ENCODE peak calls at places on chromosome 3, in eight cellular contexts. One of them, this sample, is unnamed.

GRCh38 chr3:42605550-42606173 is 5.2 kb downstream of the NKTR start:
- DNase-seq in stomach: no peak
- DNase-seq in fibroblast of pulmonary artery: no peak
- DNase-seq in neural crest cell: no peak
- DNase-seq in breast epithelium: no peak
- DNase-seq in epithelial cell of esophagus: no peak
- DNase-seq in CD8-positive, alpha-beta T cell: no peak
- DNase-seq in mucosa of descending colon: no peak
- DNase-seq in this sample: no peak

GRCh38 chr3:111998661-111999641 is at the start of gene TAGLN3:
- DNase-seq in stomach: peak
- DNase-seq in fibroblast of pulmonary artery: no peak
- DNase-seq in mucosa of descending colon: no peak
- DNase-seq in epithelial cell of esophagus: peak
- DNase-seq in breast epithelium: no peak
- DNase-seq in CD8-positive, alpha-beta T cell: no peak
- DNase-seq in neural crest cell: peak
- DNase-seq in this sample: peak

GRCh38 chr3:127587876-127588275 is 2.7 kb downstream of the TPRA1 start:
- DNase-seq in mucosa of descending colon: no peak
- DNase-seq in fibroblast of pulmonary artery: no peak
- DNase-seq in stomach: no peak
- DNase-seq in CD8-positive, alpha-beta T cell: no peak
- DNase-seq in breast epithelium: no peak
- DNase-seq in neural crest cell: no peak
- DNase-seq in epithelial cell of esophagus: no peak
- DNase-seq in this sample: no peak

GRCh38 chr3:182837855-182838454 is 44.7 kb downstream of the ATP11B start:
- DNase-seq in neural crest cell: no peak
- DNase-seq in fibroblast of pulmonary artery: peak
- DNase-seq in mucosa of descending colon: no peak
- DNase-seq in CD8-positive, alpha-beta T cell: no peak
- DNase-seq in epithelial cell of esophagus: peak
- DNase-seq in breast epithelium: no peak
- DNase-seq in stomach: no peak
- DNase-seq in this sample: no peak

GRCh38 chr3:126970921-126971320 is 12.0 kb upstream of the PLXNA1 start:
- DNase-seq in mucosa of descending colon: no peak
- DNase-seq in fibroblast of pulmonary artery: no peak
- DNase-seq in stomach: no peak
- DNase-seq in neural crest cell: no peak
- DNase-seq in breast epithelium: no peak
- DNase-seq in CD8-positive, alpha-beta T cell: no peak
- DNase-seq in epithelial cell of esophagus: no peak
- DNase-seq in this sample: no peak

GRCh38 chr3:38669668-38670067 is 20.2 kb upstream of the SCN5A start:
- DNase-seq in epithelial cell of esophagus: no peak
- DNase-seq in fibroblast of pulmonary artery: no peak
- DNase-seq in neural crest cell: no peak
- DNase-seq in mucosa of descending colon: no peak
- DNase-seq in breast epithelium: no peak
- DNase-seq in CD8-positive, alpha-beta T cell: no peak
- DNase-seq in stomach: no peak
- DNase-seq in this sample: no peak

GRCh38 chr3:57910988-57911387 is 97.2 kb upstream of the FLNB start:
- DNase-seq in breast epithelium: no peak
- DNase-seq in CD8-positive, alpha-beta T cell: peak
- DNase-seq in epithelial cell of esophagus: peak
- DNase-seq in fibroblast of pulmonary artery: peak
- DNase-seq in neural crest cell: no peak
- DNase-seq in mucosa of descending colon: no peak
- DNase-seq in stomach: no peak
- DNase-seq in this sample: peak

GRCh38 chr3:113648524-113648923 is 47.9 kb downstream of the USF3 start:
- DNase-seq in CD8-positive, alpha-beta T cell: no peak
- DNase-seq in epithelial cell of esophagus: no peak
- DNase-seq in stomach: no peak
- DNase-seq in mucosa of descending colon: no peak
- DNase-seq in fibroblast of pulmonary artery: no peak
- DNase-seq in neural crest cell: no peak
- DNase-seq in breast epithelium: no peak
- DNase-seq in this sample: no peak

GRCh38 chr3:171260430-171260829 is 199.8 kb downstream of the TNIK start:
- DNase-seq in CD8-positive, alpha-beta T cell: no peak
- DNase-seq in fibroblast of pulmonary artery: no peak
- DNase-seq in breast epithelium: no peak
- DNase-seq in epithelial cell of esophagus: no peak
- DNase-seq in stomach: no peak
- DNase-seq in mucosa of descending colon: no peak
- DNase-seq in neural crest cell: no peak
- DNase-seq in this sample: no peak

GRCh38 chr3:184176377-184177330 is 2.0 kb downstream of the AP2M1 start:
- DNase-seq in neural crest cell: peak
- DNase-seq in mucosa of descending colon: no peak
- DNase-seq in stomach: peak
- DNase-seq in breast epithelium: no peak
- DNase-seq in epithelial cell of esophagus: peak
- DNase-seq in CD8-positive, alpha-beta T cell: no peak
- DNase-seq in fibroblast of pulmonary artery: peak
- DNase-seq in this sample: peak

GRCh38 chr3:73144276-73144675 is 82.8 kb downstream of the EBLN2 start:
- DNase-seq in epithelial cell of esophagus: no peak
- DNase-seq in mucosa of descending colon: no peak
- DNase-seq in CD8-positive, alpha-beta T cell: no peak
- DNase-seq in neural crest cell: no peak
- DNase-seq in breast epithelium: no peak
- DNase-seq in stomach: no peak
- DNase-seq in fibroblast of pulmonary artery: no peak
- DNase-seq in this sample: no peak

GRCh38 chr3:73228425-73228824 is 167.0 kb downstream of the EBLN2 start:
- DNase-seq in epithelial cell of esophagus: peak
- DNase-seq in CD8-positive, alpha-beta T cell: no peak
- DNase-seq in breast epithelium: no peak
- DNase-seq in neural crest cell: no peak
- DNase-seq in fibroblast of pulmonary artery: no peak
- DNase-seq in stomach: no peak
- DNase-seq in mucosa of descending colon: no peak
- DNase-seq in this sample: no peak

GRCh38 chr3:142962175-142962519 is 1.3 kb downstream of the PAQR9 start:
- DNase-seq in breast epithelium: no peak
- DNase-seq in neural crest cell: no peak
- DNase-seq in CD8-positive, alpha-beta T cell: no peak
- DNase-seq in fibroblast of pulmonary artery: no peak
- DNase-seq in epithelial cell of esophagus: no peak
- DNase-seq in stomach: no peak
- DNase-seq in mucosa of descending colon: no peak
- DNase-seq in this sample: no peak

GRCh38 chr3:142962520-142963265 is 781 bp downstream of the PAQR9 start:
- DNase-seq in breast epithelium: no peak
- DNase-seq in stomach: no peak
- DNase-seq in mucosa of descending colon: no peak
- DNase-seq in fibroblast of pulmonary artery: no peak
- DNase-seq in epithelial cell of esophagus: no peak
- DNase-seq in neural crest cell: no peak
- DNase-seq in CD8-positive, alpha-beta T cell: no peak
- DNase-seq in this sample: no peak

GRCh38 chr3:142961539-142961938 is 1.9 kb downstream of the PAQR9 start:
- DNase-seq in epithelial cell of esophagus: no peak
- DNase-seq in CD8-positive, alpha-beta T cell: no peak
- DNase-seq in mucosa of descending colon: no peak
- DNase-seq in stomach: no peak
- DNase-seq in fibroblast of pulmonary artery: no peak
- DNase-seq in neural crest cell: no peak
- DNase-seq in breast epithelium: no peak
- DNase-seq in this sample: no peak

GRCh38 chr3:142964150-142964498 is 650 bp upstream of the PAQR9 start:
- DNase-seq in CD8-positive, alpha-beta T cell: no peak
- DNase-seq in neural crest cell: peak
- DNase-seq in mucosa of descending colon: no peak
- DNase-seq in stomach: no peak
- DNase-seq in fibroblast of pulmonary artery: no peak
- DNase-seq in epithelial cell of esophagus: no peak
- DNase-seq in breast epithelium: no peak
- DNase-seq in this sample: peak

GRCh38 chr3:142963266-142964149 is at the start of gene PAQR9:
- DNase-seq in fibroblast of pulmonary artery: peak
- DNase-seq in mucosa of descending colon: no peak
- DNase-seq in stomach: no peak
- DNase-seq in neural crest cell: peak
- DNase-seq in CD8-positive, alpha-beta T cell: no peak
- DNase-seq in breast epithelium: no peak
- DNase-seq in epithelial cell of esophagus: peak
- DNase-seq in this sample: peak
- TF ChIP-seq CTCF in fibroblast of pulmonary artery: no peak
- TF ChIP-seq CTCF in mucosa of descending colon: no peak
- TF ChIP-seq CTCF in stomach: no peak
- TF ChIP-seq CTCF in neural crest cell: no peak
- TF ChIP-seq CTCF in CD8-positive, alpha-beta T cell: no peak
- TF ChIP-seq CTCF in breast epithelium: no peak
- TF ChIP-seq CTCF in epithelial cell of esophagus: no peak
- TF ChIP-seq CTCF in this sample: no peak

DNA sequence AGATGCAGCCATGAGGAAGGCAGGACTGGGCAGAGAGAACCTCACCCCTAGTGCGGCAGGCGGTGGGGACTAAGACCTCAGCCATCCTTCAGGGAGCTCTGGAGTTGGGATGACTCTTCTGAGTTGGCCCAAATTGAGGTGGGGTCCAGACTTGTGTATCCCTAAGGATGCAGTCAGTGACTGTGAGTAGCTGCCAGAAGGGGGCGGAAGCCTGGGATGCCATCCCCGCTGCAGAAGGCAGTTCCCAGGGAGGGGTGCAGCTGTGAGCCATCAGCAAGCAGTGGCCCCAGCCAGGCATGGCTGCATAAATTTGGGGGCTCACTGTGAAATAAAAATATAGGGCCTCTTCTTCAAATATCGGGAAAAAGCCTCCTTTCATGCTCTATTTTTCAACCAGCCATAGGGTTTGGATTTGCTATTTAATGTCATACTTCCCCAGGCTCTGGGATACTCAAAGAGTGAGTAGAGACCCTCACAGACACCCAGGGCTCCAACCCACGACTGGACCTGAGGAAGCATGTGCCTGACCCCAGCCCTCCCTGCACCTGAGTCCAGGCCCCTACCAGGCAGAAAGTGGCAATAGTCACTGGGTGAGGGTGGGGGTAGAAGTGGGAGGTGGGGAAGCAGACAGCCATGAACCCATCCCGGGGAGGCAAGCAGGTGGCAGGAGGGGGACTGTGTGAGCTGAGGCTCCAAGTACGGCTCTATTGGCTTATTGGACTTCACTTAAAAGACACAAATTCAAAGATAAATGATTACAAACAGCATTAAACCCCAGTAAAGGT is 30.5 kb downstream of the GRK7 start:
- DNase-seq in fibroblast of pulmonary artery: no peak
- DNase-seq in neural crest cell: no peak
- DNase-seq in breast epithelium: no peak
- DNase-seq in CD8-positive, alpha-beta T cell: no peak
- DNase-seq in epithelial cell of esophagus: no peak
- DNase-seq in stomach: no peak
- DNase-seq in mucosa of descending colon: no peak
- DNase-seq in this sample: no peak
- TF ChIP-seq CTCF in fibroblast of pulmonary artery: peak
- TF ChIP-seq CTCF in neural crest cell: no peak
- TF ChIP-seq CTCF in breast epithelium: no peak
- TF ChIP-seq CTCF in CD8-positive, alpha-beta T cell: no peak
- TF ChIP-seq CTCF in epithelial cell of esophagus: no peak
- TF ChIP-seq CTCF in stomach: no peak
- TF ChIP-seq CTCF in mucosa of descending colon: no peak
- TF ChIP-seq CTCF in this sample: no peak

GRCh38 chr3:158313344-158313927 is 203.5 kb downstream of the RSRC1 start:
- DNase-seq in breast epithelium: no peak
- DNase-seq in fibroblast of pulmonary artery: peak
- DNase-seq in mucosa of descending colon: no peak
- DNase-seq in neural crest cell: no peak
- DNase-seq in stomach: no peak
- DNase-seq in CD8-positive, alpha-beta T cell: no peak
- DNase-seq in epithelial cell of esophagus: peak
- DNase-seq in this sample: no peak
- TF ChIP-seq CTCF in breast epithelium: no peak
- TF ChIP-seq CTCF in fibroblast of pulmonary artery: peak
- TF ChIP-seq CTCF in mucosa of descending colon: no peak
- TF ChIP-seq CTCF in neural crest cell: peak
- TF ChIP-seq CTCF in stomach: no peak
- TF ChIP-seq CTCF in CD8-positive, alpha-beta T cell: no peak
- TF ChIP-seq CTCF in epithelial cell of esophagus: peak
- TF ChIP-seq CTCF in this sample: peak

GRCh38 chr3:175144368-175144767 is 285.2 kb downstream of the NAALADL2 start:
- DNase-seq in epithelial cell of esophagus: no peak
- DNase-seq in fibroblast of pulmonary artery: no peak
- DNase-seq in mucosa of descending colon: no peak
- DNase-seq in neural crest cell: no peak
- DNase-seq in breast epithelium: no peak
- DNase-seq in CD8-positive, alpha-beta T cell: no peak
- DNase-seq in stomach: no peak
- DNase-seq in this sample: no peak

GRCh38 chr3:175150812-175151411 is 291.8 kb downstream of the NAALADL2 start:
- DNase-seq in stomach: no peak
- DNase-seq in epithelial cell of esophagus: peak
- DNase-seq in fibroblast of pulmonary artery: no peak
- DNase-seq in breast epithelium: peak
- DNase-seq in neural crest cell: no peak
- DNase-seq in CD8-positive, alpha-beta T cell: no peak
- DNase-seq in mucosa of descending colon: no peak
- DNase-seq in this sample: no peak

GRCh38 chr3:175149675-175150074 is 290.5 kb downstream of the NAALADL2 start:
- DNase-seq in mucosa of descending colon: no peak
- DNase-seq in CD8-positive, alpha-beta T cell: no peak
- DNase-seq in neural crest cell: no peak
- DNase-seq in breast epithelium: peak
- DNase-seq in fibroblast of pulmonary artery: peak
- DNase-seq in stomach: peak
- DNase-seq in epithelial cell of esophagus: peak
- DNase-seq in this sample: no peak

GRCh38 chr3:175146258-175146657 is 287.1 kb downstream of the NAALADL2 start:
- DNase-seq in fibroblast of pulmonary artery: peak
- DNase-seq in epithelial cell of esophagus: peak
- DNase-seq in CD8-positive, alpha-beta T cell: no peak
- DNase-seq in stomach: no peak
- DNase-seq in breast epithelium: no peak
- DNase-seq in neural crest cell: no peak
- DNase-seq in mucosa of descending colon: no peak
- DNase-seq in this sample: no peak
- TF ChIP-seq CTCF in fibroblast of pulmonary artery: peak
- TF ChIP-seq CTCF in epithelial cell of esophagus: peak
- TF ChIP-seq CTCF in CD8-positive, alpha-beta T cell: no peak
- TF ChIP-seq CTCF in stomach: no peak
- TF ChIP-seq CTCF in breast epithelium: no peak
- TF ChIP-seq CTCF in neural crest cell: peak
- TF ChIP-seq CTCF in mucosa of descending colon: no peak
- TF ChIP-seq CTCF in this sample: no peak